ENCODE peak calls at places on chromosomes 1 and 21, in nine cellular contexts. I, D, R, F, M, Y, T, Z and X are unnamed samples.

GRCh38 chr1:22142315-22143064 is 407 bp downstream of the WNT4 start:
- DNase-seq in I (no peak), D (no peak), R (no peak), F (no peak), M (no peak), Y (no peak), T (no peak), Z (no peak), X (no peak)

GRCh38 chr21:45862544-45863207 is 118.9 kb upstream of the COL6A1 start:
- DNase-seq in I (no peak), D (no peak), R (no peak), F (no peak), M (no peak), Y (no peak), T (no peak), Z (no peak), X (no peak)

GRCh38 chr1:61162513-61163274 is 80.3 kb downstream of the NFIA start:
- DNase-seq in I (no peak), D (no peak), R (no peak), F (peak; percentile 71), M (no peak), Y (no peak), T (no peak), Z (no peak), X (no peak)

GRCh38 chr1:111851552-111851951 is 95.9 kb downstream of the DDX20 start:
- DNase-seq in I (no peak), D (no peak), R (no peak), F (no peak), M (no peak), Y (no peak), T (no peak), Z (no peak), X (no peak)

GRCh38 chr1:241012708-241013340 is 344.2 kb downstream of the RGS7 start:
- DNase-seq in I (no peak), D (no peak), R (no peak), F (no peak), M (no peak), Y (no peak), T (no peak), Z (no peak), X (no peak)

GRCh38 chr1:151934048-151934493 is 24.8 kb upstream of the THEM4 start:
- DNase-seq in I (no peak), D (peak; percentile 72), R (no peak), F (no peak), M (peak; percentile 74), Y (no peak), T (no peak), Z (peak; percentile 64), X (peak; percentile 19)

GRCh38 chr1:218294531-218294930 is 9.4 kb downstream of the RRP15 start:
- DNase-seq in I (no peak), D (no peak), R (no peak), F (no peak), M (no peak), Y (no peak), T (no peak), Z (no peak), X (no peak)

GRCh38 chr1:55555971-55556370 is 340.8 kb upstream of the USP24 start:
- DNase-seq in I (no peak), D (no peak), R (no peak), F (no peak), M (no peak), Y (no peak), T (no peak), Z (no peak), X (no peak)

GRCh38 chr1:81549588-81550127 is 251.1 kb upstream of the ADGRL2 start:
- DNase-seq in I (peak; percentile 14), D (no peak), R (no peak), F (no peak), M (peak; percentile 76), Y (no peak), T (no peak), Z (no peak), X (no peak)

GRCh38 chr1:226675720-226676357 is 63.2 kb downstream of the ITPKB start:
- DNase-seq in I (no peak), D (no peak), R (no peak), F (no peak), M (no peak), Y (no peak), T (no peak), Z (no peak), X (no peak)

GRCh38 chr1:26761217-26761616 is 26.5 kb upstream of the PIGV start:
- DNase-seq in I (no peak), D (no peak), R (no peak), F (no peak), M (no peak), Y (no peak), T (no peak), Z (no peak), X (no peak)

GRCh38 chr1:109307363-109308021 is 681 bp upstream of the MYBPHL start:
- DNase-seq in I (no peak), D (no peak), R (peak; percentile 52), F (peak; percentile 79), M (no peak), Y (no peak), T (peak; percentile 68), Z (no peak), X (no peak)

GRCh38 chr1:154784924-154785531 is 85.1 kb downstream of the KCNN3 start:
- DNase-seq in I (no peak), D (no peak), R (no peak), F (no peak), M (peak; percentile 9), Y (no peak), T (no peak), Z (peak; percentile 61), X (no peak)

GRCh38 chr1:11736746-11737639 is 1.1 kb downstream of the AGTRAP start:
- DNase-seq in I (peak; percentile 60), D (peak; percentile 94), R (peak; percentile 43), F (peak; percentile 46), M (peak; percentile 94), Y (no peak), T (peak; percentile 75), Z (no peak), X (peak; percentile 78)

GRCh38 chr1:89070509-89070908 is 5.5 kb upstream of the GBP1 start:
- DNase-seq in I (no peak), D (no peak), R (no peak), F (no peak), M (no peak), Y (no peak), T (no peak), Z (no peak), X (no peak)

GRCh38 chr1:89065077-89065868 is at the start of gene GBP1:
- DNase-seq in I (peak; percentile 62), D (no peak), R (no peak), F (peak; percentile 53), M (peak; percentile 94), Y (no peak), T (no peak), Z (no peak), X (peak; percentile 87)

GRCh38 chr1:89068291-89068690 is 3.3 kb upstream of the GBP1 start:
- DNase-seq in I (no peak), D (no peak), R (no peak), F (no peak), M (peak; percentile 7), Y (no peak), T (no peak), Z (no peak), X (peak; percentile 35)

DNA sequence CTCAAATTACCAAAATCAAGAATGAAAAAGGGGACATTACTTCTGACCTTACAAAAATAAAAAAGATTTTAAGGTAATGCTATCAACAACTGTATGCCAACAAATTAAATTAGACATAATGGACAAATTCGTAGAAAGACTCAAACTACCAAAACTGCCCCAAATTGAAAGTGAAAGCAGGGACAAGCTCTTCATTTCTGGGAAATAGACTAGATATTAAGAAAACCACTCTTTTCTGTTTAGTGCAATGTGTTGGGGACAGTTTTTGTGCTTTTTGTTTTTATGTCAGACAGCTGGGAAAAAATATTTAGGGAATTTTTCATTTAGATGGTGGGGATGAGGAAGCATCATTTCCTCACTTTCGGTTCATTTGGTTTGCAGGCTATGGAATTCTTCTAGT is 4.9 kb upstream of the GBP1 start:
- DNase-seq in I (no peak), D (no peak), R (no peak), F (no peak), M (peak; percentile 8), Y (no peak), T (no peak), Z (no peak), X (no peak)
- H3K4me3 ChIP-seq in I (no peak overlapping the region), D (peak overlapping the region; percentile 34), R (peak overlapping the region; percentile 37), F (no peak overlapping the region), M (peak overlapping the region; percentile 37), Y (peak overlapping the region; percentile 31), T (peak overlapping the region; percentile 36), Z (peak overlapping the region; percentile 36), X (no peak overlapping the region)

DNA sequence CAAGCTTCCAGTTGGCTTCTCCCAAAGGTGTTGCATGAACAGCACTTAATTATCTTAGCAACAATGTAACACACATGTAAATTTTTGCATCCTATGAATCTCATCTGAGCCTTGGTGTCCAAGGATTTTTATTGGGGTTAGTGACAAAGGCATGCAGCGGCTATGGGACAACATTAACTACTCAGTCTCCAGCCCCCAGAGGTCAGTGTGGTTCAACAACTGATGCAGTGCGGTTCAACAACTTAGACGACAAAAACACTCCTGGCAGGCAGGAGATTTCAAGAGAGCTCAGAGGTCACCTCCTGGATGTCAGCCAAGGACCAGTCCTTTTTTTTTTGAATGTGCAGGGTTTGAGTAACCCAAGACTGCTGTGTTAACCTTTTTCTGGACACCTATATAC is 77.5 kb upstream of the HMCN1 start:
- DNase-seq in I (no peak), D (no peak), R (no peak), F (no peak), M (no peak), Y (no peak), T (no peak), Z (no peak), X (no peak)
- TF ChIP-seq CTCF in I (no peak), D (no peak), R (no peak), F (no peak), M (no peak), Y (no peak), T (no peak), Z (no peak), X (no peak)

GRCh38 chr1:178091986-178092745 is 1.7 kb upstream of the RASAL2 start:
- DNase-seq in I (no peak), D (no peak), R (no peak), F (peak; percentile 12), M (peak; percentile 59), Y (no peak), T (no peak), Z (no peak), X (no peak)
- H3K4me3 ChIP-seq in I (no peak overlapping the region), D (no peak overlapping the region), R (no peak overlapping the region), F (no peak overlapping the region), M (peak overlapping the region; percentile 95), Y (no peak overlapping the region), T (no peak overlapping the region), Z (no peak overlapping the region), X (no peak overlapping the region)

GRCh38 chr21:37220433-37220980 is 46.6 kb downstream of the VPS26C start:
- DNase-seq in I (no peak), D (no peak), R (no peak), F (no peak), M (peak; percentile 57), Y (no peak), T (no peak), Z (no peak), X (no peak)
- TF ChIP-seq CTCF in I (peak; percentile 25), D (no peak), R (no peak), F (no peak), M (peak; percentile 22), Y (no peak), T (peak; percentile 9), Z (no peak), X (no peak)

GRCh38 chr21:37207441-37208009 is 59.6 kb downstream of the VPS26C start:
- DNase-seq in I (no peak), D (no peak), R (no peak), F (peak; percentile 15), M (no peak), Y (no peak), T (no peak), Z (no peak), X (no peak)
- H3K4me3 ChIP-seq in I (no peak overlapping the region), D (no peak overlapping the region), R (no peak overlapping the region), F (no peak overlapping the region), M (no peak overlapping the region), Y (no peak overlapping the region), T (no peak overlapping the region), Z (no peak overlapping the region), X (no peak overlapping the region)